ENCODE peak calls at places on chromosome 21, in five cellular contexts. T, Y, J, N and A are unnamed samples.

GRCh38 chr21:33898546-33898945 is 17.1 kb downstream of the ATP5PO start:
- DNase-seq in T (no peak), Y (no peak), J (no peak), N (no peak), A (no peak)

GRCh38 chr21:30962013-30962412 is 76.3 kb downstream of the KRTAP19-8 start:
- DNase-seq in T (no peak), Y (no peak), J (no peak), N (no peak), A (no peak)

GRCh38 chr21:44891631-44892031 is 18.1 kb upstream of the PTTG1IP start:
- DNase-seq in T (no peak), Y (no peak), J (no peak), N (peak), A (no peak)

GRCh38 chr21:44530221-44530902 is 9.6 kb downstream of the KRTAP10-1 start:
- DNase-seq in T (no peak), Y (no peak), J (no peak), N (no peak), A (no peak)

GRCh38 chr21:35102488-35103407 is 53.6 kb upstream of the RUNX1 start:
- DNase-seq in T (no peak), Y (no peak), J (peak), N (no peak), A (no peak)

GRCh38 chr21:43195131-43196021 is 26.6 kb downstream of the CRYAA start:
- DNase-seq in T (no peak), Y (peak), J (no peak), N (no peak), A (no peak)

GRCh38 chr21:25742900-25743299 is 8.1 kb downstream of the GABPA start:
- DNase-seq in T (no peak), Y (no peak), J (no peak), N (no peak), A (no peak)

GRCh38 chr21:14862794-14863720 is 201.7 kb downstream of the NRIP1 start:
- DNase-seq in T (no peak), Y (peak), J (peak), N (no peak), A (peak)

GRCh38 chr21:42737969-42738590 is 84.7 kb downstream of the PDE9A start:
- DNase-seq in T (no peak), Y (peak), J (no peak), N (no peak), A (no peak)

GRCh38 chr21:27515676-27516075 is 548.8 kb upstream of the ADAMTS5 start:
- DNase-seq in T (no peak), Y (no peak), J (no peak), N (no peak), A (no peak)

GRCh38 chr21:34143783-34144182 is 70.4 kb downstream of the MRPS6 start:
- DNase-seq in T (no peak), Y (no peak), J (no peak), N (no peak), A (no peak)

GRCh38 chr21:42039470-42039901 is 29.3 kb upstream of the ZBTB21 start:
- DNase-seq in T (no peak), Y (peak), J (no peak), N (no peak), A (peak)

GRCh38 chr21:22791986-22792560 is 1793.9 kb downstream of the NCAM2 start:
- DNase-seq in T (no peak), Y (peak), J (peak), N (no peak), A (peak)

GRCh38 chr21:26795866-26796329 is 49.3 kb downstream of the ADAMTS1 start:
- DNase-seq in T (no peak), Y (peak), J (no peak), N (no peak), A (peak)

GRCh38 chr21:20997633-20998455 is at the start of gene NCAM2:
- DNase-seq in T (peak), Y (peak), J (no peak), N (peak), A (peak)

GRCh38 chr21:33372582-33372981 is 30.6 kb upstream of the IFNGR2 start:
- DNase-seq in T (no peak), Y (no peak), J (no peak), N (no peak), A (no peak)

GRCh38 chr21:40185208-40185607 is 318.0 kb downstream of the PCP4 start:
- DNase-seq in T (no peak), Y (no peak), J (no peak), N (no peak), A (no peak)